ENCODE peak calls at places on chromosomes 4 and X, in four cellular contexts. M is nephron progenitor cell, C is iris pigment epithelial cell, Z is IMR-90. T is an unnamed sample.

GRCh38 chr4:25900310-25900709 is 13.7 kb upstream of the SMIM20 start:
- DNase-seq in M (no peak), C (no peak), Z (peak; percentile 37), T (no peak)

GRCh38 chr4:169142390-169142789 is 128.4 kb downstream of the SH3RF1 start:
- DNase-seq in M (no peak), C (no peak), Z (peak; percentile 53), T (no peak)

GRCh38 chr4:3485882-3486555 is 22.9 kb downstream of the DOK7 start:
- DNase-seq in M (no peak), C (no peak), Z (no peak), T (no peak)

GRCh38 chr4:91359714-91360051 is 944.1 kb upstream of the GRID2 start:
- DNase-seq in M (no peak), C (no peak), Z (no peak), T (no peak)

GRCh38 chr4:42339935-42340406 is 57.3 kb upstream of the SHISA3 start:
- DNase-seq in M (no peak), C (peak; percentile 5), Z (peak; percentile 53), T (no peak)

GRCh38 chr4:153518001-153518400 is 51.8 kb downstream of the TMEM131L start:
- DNase-seq in M (no peak), C (no peak), Z (peak; percentile 18), T (no peak)

GRCh38 chr4:48180234-48180633 is 46.2 kb upstream of the TXK start:
- DNase-seq in M (no peak), C (peak; percentile 60), Z (peak; percentile 4), T (no peak)

GRCh38 chr4:23038626-23039245 is 346.0 kb downstream of the GBA3 start:
- DNase-seq in M (no peak), C (no peak), Z (no peak), T (no peak)

GRCh38 chr4:86818211-86818610 is 31.0 kb downstream of the SLC10A6 start:
- DNase-seq in M (no peak), C (peak; percentile 62), Z (peak; percentile 58), T (no peak)

GRCh38 chr4:55216871-55217635 is 91.7 kb upstream of the KDR start:
- DNase-seq in M (no peak), C (peak; percentile 33), Z (no peak), T (no peak)

GRCh38 chr4:128525387-128525786 is 237.8 kb upstream of the PGRMC2 start:
- DNase-seq in M (no peak), C (peak; percentile 52), Z (peak; percentile 49), T (no peak)

GRCh38 chrX:118347131-118347530 is 1.2 kb downstream of the WDR44 start:
- DNase-seq in M (no peak), C (peak; percentile 77), Z (peak; percentile 69), T (no peak)

GRCh38 chr4:14415146-14415545 is 587.1 kb upstream of the CPEB2 start:
- DNase-seq in M (peak; percentile 39), C (peak; percentile 55), Z (peak; percentile 31), T (no peak)

GRCh38 chrX:750263-750662 is 119.7 kb downstream of the SHOX start:
- DNase-seq in M (no peak), C (no peak), Z (no peak), T (no peak)

GRCh38 chrX:23904096-23904495 is 3.6 kb downstream of the APOO start:
- DNase-seq in M (no peak), C (peak; percentile 56), Z (peak; percentile 40), T (peak; percentile 39)

GRCh38 chr4:109294006-109294405 is 8.5 kb downstream of the COL25A1 start:
- DNase-seq in M (peak; percentile 28), C (peak; percentile 15), Z (no peak), T (peak; percentile 51)

GRCh38 chrX:64894454-64895038 is 81.7 kb downstream of the ZC4H2 start:
- DNase-seq in M (peak; percentile 19), C (peak; percentile 8), Z (peak; percentile 5), T (peak; percentile 63)

GRCh38 chrX:128106630-128107029 is 54.4 kb upstream of the ACTRT1 start:
- DNase-seq in M (peak; percentile 2), C (peak; percentile 14), Z (no peak), T (peak; percentile 28)

GRCh38 chr4:79872738-79873137 is 200.3 kb downstream of the ANTXR2 start:
- DNase-seq in M (no peak), C (no peak), Z (no peak), T (no peak)

GRCh38 chrX:27976284-27976683 is 5.0 kb downstream of the DCAF8L1 start:
- DNase-seq in M (no peak), C (peak; percentile 23), Z (no peak), T (no peak)

GRCh38 chr4:71187399-71188196 is 151.2 kb upstream of the SLC4A4 start:
- DNase-seq in M (peak; percentile 46), C (peak; percentile 26), Z (peak; percentile 60), T (peak; percentile 56)

GRCh38 chrX:40083120-40083978 is 14.4 kb downstream of the BCOR start:
- DNase-seq in M (peak; percentile 59), C (no peak), Z (no peak), T (peak; percentile 72)

GRCh38 chrX:16320765-16321355 is 153.6 kb downstream of the MAGEB17 start:
- DNase-seq in M (no peak), C (peak; percentile 38), Z (peak; percentile 77), T (no peak)

GRCh38 chr4:45957353-45957752 is 166.5 kb downstream of the GABRG1 start:
- DNase-seq in M (no peak), C (no peak), Z (no peak), T (no peak)

GRCh38 chr4:7862561-7863200 is 77.0 kb downstream of the AFAP1 start:
- DNase-seq in M (no peak), C (no peak), Z (no peak), T (no peak)

GRCh38 chr4:68963389-68963788 is 11.8 kb upstream of the UGT2A3 start:
- DNase-seq in M (no peak), C (no peak), Z (no peak), T (no peak)

GRCh38 chrX:1657367-1658082 is 42.7 kb downstream of the ASMT start:
- DNase-seq in M (peak; percentile 59), C (peak; percentile 28), Z (no peak), T (no peak)

GRCh38 chrX:133869270-133869669 is 116.1 kb downstream of the GPC3 start:
- DNase-seq in M (no peak), C (no peak), Z (no peak), T (no peak)

GRCh38 chr4:6772223-6772928 is 10.2 kb upstream of the KIAA0232 start:
- DNase-seq in M (no peak), C (no peak), Z (no peak), T (no peak)

T was measured in H9.